ENCODE peak calls at places on chromosomes 13 and 19, in seven cellular contexts. U is PC-3, A is HCT116, O is GM23338, T is SK-N-SH, J is neural progenitor cell, S is hepatocyte. P is an unnamed sample.
A peak's percentile ranks its signal among the peaks of the same experiment; 100 is the strongest.

GRCh38 chr19:41265376-41266153 is 1.4 kb downstream of the HNRNPUL1 start:
- DNase-seq in U (peak; percentile 12), O (peak; percentile 11), A (no peak), S (peak; percentile 55), J (peak; percentile 26), T (peak; percentile 27), P (peak; percentile 10)

GRCh38 chr13:45807520-45808099 is 43.9 kb downstream of the SIAH3 start:
- DNase-seq in A (peak; percentile 62), S (peak; percentile 56), U (peak; percentile 59), O (peak; percentile 74), T (peak; percentile 65), J (peak; percentile 62), P (peak; percentile 35)

GRCh38 chr19:49058592-49058991 is 1.0 kb upstream of the CGB7 start:
- DNase-seq in J (peak; percentile 29), A (no peak), T (peak; percentile 66), S (no peak), U (no peak), O (no peak), P (no peak)

GRCh38 chr13:34145061-34145460 is 327.1 kb downstream of the RFC3 start:
- DNase-seq in A (no peak), U (no peak), O (no peak), T (no peak), J (no peak), S (no peak), P (no peak)

GRCh38 chr13:29594710-29595379 is 643 bp downstream of the SLC7A1 start:
- DNase-seq in S (peak; percentile 77), O (peak; percentile 22), J (peak; percentile 57), A (no peak), T (peak; percentile 78), U (peak; percentile 47), P (no peak)

GRCh38 chr19:48069435-48069834 is 25.6 kb upstream of the CABP5 start:
- DNase-seq in S (no peak), A (no peak), T (no peak), J (no peak), O (peak; percentile 73), U (no peak), P (no peak)

GRCh38 chr13:31927219-31927653 is 104.3 kb upstream of the FRY start:
- DNase-seq in T (no peak), O (peak; percentile 21), S (peak; percentile 20), A (no peak), J (peak; percentile 30), U (no peak), P (no peak)

GRCh38 chr13:87331178-87331577 is 340.0 kb upstream of the SLITRK5 start:
- DNase-seq in O (no peak), A (no peak), U (no peak), S (peak; percentile 15), T (no peak), J (no peak), P (no peak)

GRCh38 chr13:94020426-94020825 is 459.1 kb downstream of the DCT start:
- DNase-seq in A (no peak), U (no peak), S (no peak), T (no peak), O (no peak), J (no peak), P (no peak)

GRCh38 chr19:17255150-17255621 is 9.4 kb downstream of the USHBP1 start:
- DNase-seq in A (no peak), O (peak; percentile 39), J (no peak), S (peak; percentile 25), T (no peak), U (peak; percentile 34), P (no peak)

GRCh38 chr19:38685666-38686529 is 38.4 kb downstream of the ACTN4 start:
- DNase-seq in T (peak; percentile 56), U (peak; percentile 63), O (peak; percentile 80), A (peak; percentile 28), J (peak; percentile 80), S (peak; percentile 65), P (peak; percentile 76)
- TF ChIP-seq CTCF in T (peak; percentile 66), U (peak; percentile 46), O (peak; percentile 48), A (peak; percentile 55), J (peak; percentile 40), S (peak; percentile 22), P (peak; percentile 64)

GRCh38 chr19:52941941-52942370 is 18.7 kb upstream of the ZNF888 start:
- DNase-seq in O (peak; percentile 65), U (peak; percentile 30), T (peak; percentile 25), S (peak; percentile 58), A (no peak), J (peak; percentile 68), P (peak; percentile 8)
- TF ChIP-seq EZH2phosphoT487 in O (no peak), U (no peak), T (no peak), S (no peak), A (no peak), J (no peak), P (no peak)

GRCh38 chr13:44384778-44385177 is 11.2 kb downstream of the SERP2 start:
- DNase-seq in S (no peak), J (no peak), T (no peak), A (no peak), U (no peak), O (no peak), P (no peak)
- TF ChIP-seq CTCF in S (no peak), J (no peak), T (no peak), A (no peak), U (no peak), O (no peak), P (no peak)

GRCh38 chr19:8022275-8022674 is 16.8 kb upstream of the ELAVL1 start:
- DNase-seq in J (no peak), S (no peak), T (no peak), A (no peak), U (no peak), O (no peak), P (no peak)
- TF ChIP-seq EZH2phosphoT487 in J (no peak), S (no peak), T (no peak), A (no peak), U (no peak), O (no peak), P (no peak)

GRCh38 chr19:1650627-1651009 is 1.8 kb downstream of the TCF3 start:
- DNase-seq in J (peak; percentile 66), T (peak; percentile 67), O (peak; percentile 72), U (no peak), S (no peak), A (no peak), P (peak; percentile 55)
- TF ChIP-seq CTCF in J (peak; percentile 29), T (peak; percentile 8), O (no peak), U (no peak), S (peak; percentile 14), A (peak; percentile 17), P (peak; percentile 30)

GRCh38 chr13:83223546-83223945 is 658.7 kb downstream of the SLITRK1 start:
- DNase-seq in J (no peak), A (no peak), O (no peak), U (no peak), T (no peak), S (no peak), P (no peak)
- TF ChIP-seq EZH2phosphoT487 in J (no peak), A (no peak), O (no peak), U (no peak), T (no peak), S (no peak), P (no peak)

DNA sequence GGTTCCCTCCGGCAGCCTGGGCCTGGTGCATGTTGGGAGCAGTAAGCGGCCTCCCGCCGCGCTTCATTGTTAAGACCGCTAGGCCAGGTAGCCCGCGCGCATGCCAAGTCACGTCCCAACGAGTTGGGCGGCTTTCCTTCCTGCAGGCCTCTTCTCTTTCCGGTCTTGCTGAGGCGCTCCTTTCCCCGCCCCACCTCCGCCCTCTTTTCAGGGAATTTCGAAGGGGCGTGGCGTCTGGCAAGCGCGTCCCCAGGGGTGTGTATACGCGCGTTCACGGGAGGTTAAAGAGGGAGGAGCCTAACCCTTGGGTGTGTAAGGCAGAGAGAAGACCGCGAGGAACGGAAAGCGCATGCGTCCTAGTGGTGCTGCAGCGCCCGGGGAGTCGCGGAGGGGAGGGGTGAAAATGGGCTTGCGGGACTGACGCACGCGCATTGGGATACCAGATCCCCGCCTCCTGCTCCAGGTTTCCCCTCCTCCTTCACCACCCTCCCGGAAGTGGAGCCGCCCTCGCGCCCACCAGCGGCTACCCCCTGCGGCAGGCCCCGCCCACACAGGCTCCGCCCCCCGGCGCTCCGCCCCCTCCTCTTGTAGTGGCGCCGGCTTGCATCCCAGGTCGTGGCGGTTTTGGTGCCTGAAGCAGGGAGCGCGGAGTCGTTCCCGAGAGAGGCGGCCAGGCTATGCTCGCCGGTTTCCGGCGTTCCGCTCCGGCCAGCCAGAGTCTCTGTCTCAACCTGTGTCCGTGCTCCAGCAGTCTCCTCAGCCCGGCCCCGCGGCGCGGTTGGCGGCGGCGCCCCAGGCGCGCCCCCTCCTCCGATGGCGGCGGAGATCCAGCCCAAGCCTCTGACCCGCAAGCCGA is at the start of gene WDFY2:
- DNase-seq in J (peak; percentile 100), U (peak; percentile 98), S (peak; percentile 100), T (peak; percentile 96), O (peak; percentile 100), A (peak; percentile 99), P (peak; percentile 95)
- TF ChIP-seq CTCF in J (no peak), U (no peak), S (peak; percentile 6), T (no peak), O (no peak), A (no peak), P (no peak)

GRCh38 chr13:41547253-41548000 is 90.1 kb downstream of the RGCC start:
- DNase-seq in T (no peak), S (no peak), U (no peak), A (no peak), O (no peak), J (no peak), P (no peak)
- TF ChIP-seq EZH2phosphoT487 in T (no peak), S (no peak), U (no peak), A (no peak), O (no peak), J (no peak), P (no peak)

DNA sequence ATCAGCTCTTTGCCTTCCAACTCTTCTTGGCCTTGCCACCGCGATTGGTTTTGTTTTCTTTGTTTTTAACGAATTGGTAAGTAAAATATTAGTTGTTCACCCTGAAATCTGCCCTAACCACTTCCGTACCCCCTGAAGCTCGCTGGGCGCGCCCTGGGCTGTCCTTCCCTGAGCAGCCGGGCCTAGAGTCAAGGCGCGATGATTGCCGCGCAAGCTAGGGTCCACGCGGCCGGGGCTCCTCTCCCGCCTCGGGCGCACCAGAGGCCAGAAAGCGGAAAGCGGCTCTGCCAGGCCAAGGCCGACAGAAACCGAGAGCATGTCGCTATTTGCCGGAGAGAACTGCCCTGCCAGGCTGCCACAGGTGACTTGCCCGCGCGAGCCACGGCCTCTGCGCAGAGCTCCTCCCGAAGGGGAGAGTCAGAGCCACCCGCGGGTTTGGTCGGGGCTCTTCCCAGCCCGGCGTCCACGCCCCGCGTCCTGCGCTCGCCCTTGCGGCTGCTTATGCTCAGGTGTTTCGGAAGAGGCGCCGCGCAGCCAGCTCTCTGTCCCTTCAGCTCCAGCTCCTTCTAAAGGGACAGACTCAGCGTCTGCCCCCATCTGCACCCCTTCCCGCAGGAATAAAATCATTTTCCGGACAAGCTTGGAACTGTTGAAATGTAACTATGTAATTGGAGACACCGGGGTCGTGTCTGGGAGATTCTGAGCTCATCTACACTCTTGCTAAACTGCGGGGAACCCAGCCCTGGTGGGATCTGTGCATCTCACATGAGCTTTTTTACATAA is 6.7 kb upstream of the CDX2 start:
- DNase-seq in S (no peak), U (no peak), A (no peak), J (peak; percentile 50), T (peak; percentile 15), O (no peak), P (no peak)
- TF ChIP-seq CTCF in S (no peak), U (no peak), A (no peak), J (no peak), T (no peak), O (no peak), P (no peak)

P was measured in MM.1S.